ENCODE peak calls at places on chromosomes 6 and 20, in four cellular contexts. H, X, M and W are unnamed samples.

GRCh38 chr6:7143161-7143974 is 35.6 kb downstream of the RREB1 start:
- DNase-seq in X (no peak), M (no peak), H (no peak), W (no peak)

GRCh38 chr6:82142524-82142923 is 105.0 kb downstream of the IBTK start:
- DNase-seq in X (no peak), H (no peak), M (no peak), W (no peak)

GRCh38 chr6:44388876-44389275 is 1.4 kb downstream of the CDC5L start:
- DNase-seq in M (no peak), X (no peak), H (no peak), W (no peak)

GRCh38 chr6:28383235-28384142 is 16.1 kb downstream of the ZSCAN12 start:
- DNase-seq in M (peak; percentile 85), X (peak; percentile 93), H (peak; percentile 34), W (peak; percentile 43)

GRCh38 chr6:34602318-34603111 is 46.4 kb upstream of the SPDEF start:
- DNase-seq in M (no peak), X (no peak), H (no peak), W (no peak)

GRCh38 chr6:135423649-135424128 is 73.9 kb downstream of the AHI1 start:
- DNase-seq in H (no peak), M (no peak), X (no peak), W (peak; percentile 11)

GRCh38 chr6:20693466-20694063 is 159.3 kb downstream of the CDKAL1 start:
- DNase-seq in H (no peak), X (no peak), M (no peak), W (no peak)

GRCh38 chr6:35970181-35970580 is 49.3 kb upstream of the SRPK1 start:
- DNase-seq in M (no peak), H (no peak), X (no peak), W (no peak)

GRCh38 chr6:87618531-87618930 is 28.6 kb downstream of the ORC3 start:
- DNase-seq in M (no peak), H (no peak), X (no peak), W (no peak)

GRCh38 chr20:50337521-50338466 is 147.2 kb downstream of the CEBPB start:
- DNase-seq in M (no peak), H (no peak), X (no peak), W (no peak)

GRCh38 chr20:50340586-50340985 is 150.0 kb downstream of the CEBPB start:
- DNase-seq in X (no peak), M (no peak), H (no peak), W (no peak)

GRCh38 chr20:50336631-50337030 is 146.0 kb downstream of the CEBPB start:
- DNase-seq in X (no peak), M (no peak), H (no peak), W (no peak)

GRCh38 chr20:50339196-50339901 is 148.7 kb downstream of the CEBPB start:
- DNase-seq in X (no peak), H (no peak), M (no peak), W (peak; percentile 23)

GRCh38 chr20:50338479-50339195 is 148.0 kb downstream of the CEBPB start:
- DNase-seq in H (peak; percentile 26), X (no peak), M (no peak), W (peak; percentile 32)
- H3K4me3 ChIP-seq in H (no peak overlapping the region), X (no peak overlapping the region), M (no peak overlapping the region), W (no peak overlapping the region)

DNA sequence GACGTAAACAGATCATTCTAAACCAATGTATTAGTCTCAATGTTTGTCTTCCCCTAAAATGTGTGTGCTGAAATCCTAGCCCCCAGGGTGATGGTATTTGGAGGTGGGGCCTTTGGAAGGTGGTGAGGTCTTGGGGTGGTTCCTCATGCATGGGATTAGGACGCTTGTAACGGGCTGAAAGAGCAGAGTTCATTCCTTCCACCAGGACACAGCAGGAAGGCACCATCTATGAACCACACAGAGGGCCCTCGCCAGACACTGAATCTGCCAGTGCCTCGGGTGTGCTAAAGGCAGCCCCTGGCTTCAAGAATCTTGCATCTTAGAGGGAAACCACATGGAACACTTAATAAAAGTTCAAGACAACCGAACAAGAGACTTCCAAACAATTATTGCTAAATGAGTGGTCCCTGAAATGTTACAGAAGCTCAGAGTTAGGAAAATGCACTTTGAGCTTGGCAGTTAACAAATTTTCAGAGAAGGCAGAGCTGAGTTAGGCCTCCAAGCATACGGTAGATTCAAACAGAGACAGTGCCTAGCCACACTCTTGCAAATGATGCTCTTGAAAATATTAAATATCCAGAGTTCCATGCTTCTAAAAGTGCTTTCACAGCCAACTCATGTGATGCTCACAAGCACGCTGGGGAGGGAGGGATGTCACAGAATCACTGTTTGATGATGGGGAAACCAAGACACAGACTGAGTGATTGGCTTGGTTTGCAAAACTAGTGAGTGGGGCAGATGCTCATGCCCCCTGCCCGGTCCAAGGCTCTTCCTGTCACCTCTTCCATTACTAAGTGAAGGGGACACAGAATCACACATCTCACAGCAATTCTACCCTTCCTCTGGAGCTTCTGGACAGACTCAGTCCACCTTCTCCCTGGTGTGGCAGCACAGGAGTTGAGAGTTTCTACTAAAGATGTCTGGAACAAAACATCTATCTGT is 27.4 kb downstream of the TBC1D7 start:
- DNase-seq in X (no peak), H (no peak), M (no peak), W (no peak)
- TF ChIP-seq CTCF in X (no peak), H (no peak), M (no peak), W (no peak)

GRCh38 chr6:46921059-46921458 is 679 bp downstream of the ADGRF5 start:
- DNase-seq in X (no peak), M (no peak), H (no peak), W (no peak)
- H3K4me3 ChIP-seq in X (peak overlapping the region; percentile 51), M (peak overlapping the region; percentile 58), H (no peak overlapping the region), W (no peak overlapping the region)

GRCh38 chr6:52576392-52577021 is 353 bp downstream of the TRAM2 start:
- DNase-seq in H (peak; percentile 51), X (peak; percentile 87), M (peak; percentile 80), W (no peak)

GRCh38 chr6:52576054-52576391 is 837 bp downstream of the TRAM2 start:
- DNase-seq in H (no peak), M (no peak), X (no peak), W (no peak)

GRCh38 chr6:52577778-52578473 is 1.1 kb upstream of the TRAM2 start:
- DNase-seq in X (no peak), H (no peak), M (no peak), W (no peak)

GRCh38 chr6:52575490-52575868 is 1.4 kb downstream of the TRAM2 start:
- DNase-seq in H (no peak), M (no peak), X (no peak), W (no peak)

DNA sequence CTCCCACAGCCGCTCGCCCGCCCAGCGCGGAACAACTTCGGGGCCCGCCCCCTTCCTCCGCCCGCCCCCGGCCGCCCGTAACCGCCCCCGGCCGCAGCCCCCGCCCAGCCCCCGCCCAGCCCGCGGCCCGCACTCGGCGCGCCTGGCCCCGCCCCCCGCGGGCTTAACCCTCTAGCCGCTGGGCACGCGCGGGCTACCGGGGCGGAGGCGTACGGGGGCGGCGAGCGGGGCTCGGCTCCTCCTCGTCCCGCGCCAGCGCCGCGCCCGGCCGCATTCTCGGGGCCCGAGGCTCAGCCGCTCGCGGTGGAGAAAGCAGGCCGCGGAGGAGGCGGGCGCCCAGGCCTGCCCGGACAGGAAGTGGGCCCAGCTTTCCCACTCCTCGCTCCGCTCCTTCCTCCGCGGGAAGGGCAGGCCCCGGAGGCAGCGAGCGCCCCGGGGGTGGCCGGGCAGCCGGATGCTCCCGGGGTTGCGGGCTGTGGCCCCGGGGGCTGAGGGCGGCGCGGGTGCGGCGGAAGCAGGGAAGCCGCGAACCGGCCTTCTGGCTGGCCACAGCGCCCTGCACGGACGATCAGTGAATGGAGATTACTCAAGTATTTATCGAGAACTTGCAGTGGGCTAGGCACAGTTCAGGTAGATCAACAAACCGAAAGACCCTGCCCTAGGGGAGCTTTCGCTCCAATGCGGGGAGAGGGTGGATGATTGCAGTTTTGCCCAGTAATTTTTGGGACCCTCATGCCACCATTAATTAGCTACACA is at the start of gene TRAM2:
- DNase-seq in H (peak; percentile 77), X (peak; percentile 94), M (peak; percentile 92), W (peak; percentile 53)
- TF ChIP-seq CTCF in H (no peak), X (peak; percentile 4), M (peak; percentile 26), W (no peak)

GRCh38 chr6:10528170-10528981 is 7.2 kb downstream of the GCNT2 start:
- DNase-seq in H (peak; percentile 23), X (no peak), M (no peak), W (no peak)
- H3K4me3 ChIP-seq in H (peak overlapping the region; percentile 61), X (peak overlapping the region; percentile 91), M (peak overlapping the region; percentile 53), W (no peak overlapping the region)

DNA sequence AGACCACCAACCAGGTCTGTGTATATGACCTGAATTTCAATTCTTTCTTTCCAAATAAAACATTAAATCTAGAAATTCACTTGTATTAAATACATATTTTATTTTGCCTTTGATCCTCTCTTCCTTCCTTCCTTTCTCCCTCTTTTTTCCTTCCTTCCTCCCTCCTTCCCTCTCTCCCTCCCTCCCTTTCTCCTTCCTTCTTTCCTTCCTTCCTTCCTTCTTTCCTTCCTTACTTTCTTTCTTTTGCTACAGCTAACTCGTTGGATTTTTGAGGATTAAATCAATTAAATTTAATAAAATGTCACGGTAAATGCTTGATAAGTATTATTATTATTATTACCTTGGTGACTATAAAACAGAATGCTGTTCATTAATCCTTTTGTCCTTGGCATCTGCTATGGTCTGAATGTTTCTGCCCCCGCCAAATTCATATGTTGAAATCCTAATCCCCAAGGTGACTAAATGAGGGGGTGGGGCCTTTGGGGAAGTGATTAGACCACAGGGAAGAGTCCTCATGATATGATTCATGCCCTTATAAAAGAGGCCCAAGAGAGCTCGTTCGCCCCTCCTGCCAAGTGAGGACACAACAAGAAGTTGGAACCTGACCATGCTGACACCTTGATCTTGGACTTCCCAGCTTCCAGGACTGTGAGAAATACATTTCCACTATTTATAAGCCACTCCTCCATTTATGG is 67.6 kb upstream of the BTBD3 start:
- DNase-seq in X (no peak), M (peak; percentile 46), H (no peak), W (no peak)
- TF ChIP-seq CTCF in X (no peak), M (no peak), H (no peak), W (no peak)

DNA sequence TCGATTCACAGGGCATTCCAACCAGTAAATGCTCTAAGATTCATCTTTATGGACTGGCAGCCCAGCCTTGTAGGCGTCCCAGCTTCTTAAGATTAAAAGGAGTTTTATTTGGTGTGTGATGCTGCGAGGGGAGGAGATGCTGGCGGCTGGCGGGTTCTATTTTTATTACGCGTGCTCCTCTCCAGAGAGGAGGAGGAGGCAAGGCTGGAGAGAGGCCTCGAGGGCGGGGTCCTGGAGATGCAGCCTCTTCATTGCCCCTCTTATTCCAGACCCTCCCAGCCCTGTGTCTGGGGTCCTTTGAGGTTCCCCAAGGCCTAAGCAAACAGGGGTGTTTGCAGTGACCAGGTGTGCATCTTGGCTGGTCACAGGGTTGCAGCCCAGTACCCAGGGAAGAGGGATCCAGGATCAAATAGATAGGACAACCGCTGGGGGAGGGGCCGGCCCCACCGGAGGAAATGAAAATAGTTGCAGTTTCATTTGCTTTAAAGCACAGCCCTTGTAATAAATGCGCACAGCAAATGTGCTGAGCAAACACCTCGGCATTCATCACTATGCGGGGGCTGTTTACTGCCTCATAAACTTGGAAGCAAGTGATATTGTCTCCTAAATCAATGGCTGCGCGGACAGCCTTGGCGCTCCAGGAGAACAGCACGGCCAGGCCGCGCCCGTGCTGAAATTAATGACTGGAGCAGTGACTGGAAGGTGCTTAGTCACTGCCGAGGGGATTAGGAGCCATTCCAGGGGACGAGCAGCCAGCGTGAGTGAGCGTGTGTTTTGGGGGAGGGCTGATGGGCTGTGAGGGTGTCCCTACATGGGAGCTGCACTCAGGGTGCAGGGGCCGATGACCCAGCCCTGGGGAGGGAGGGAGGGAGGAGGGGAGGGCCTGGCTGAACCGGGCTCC is 83.0 kb downstream of the TMEM242 start:
- DNase-seq in H (no peak), X (peak; percentile 91), M (peak; percentile 92), W (no peak)
- H3K4me3 ChIP-seq in H (no peak overlapping the region), X (peak overlapping the region; percentile 37), M (peak overlapping the region; percentile 55), W (peak overlapping the region; percentile 2)